ENCODE peak calls at places on chromosomes 16 and 17, in ten cellular contexts. E is psoas muscle, L is neural progenitor cell, P is stomach, Q is heart right ventricle, N is testis, W is hepatocyte, U is ascending aorta, X is neuronal stem cell, Y is tibial artery. S is an unnamed sample. For H3K4me1, the result is how much of the 10 kb centered on the place peaks cover.

GRCh38 chr17:36641877-36642845 is 40.8 kb downstream of the MRM1 start:
- DNase-seq in N (no peak), E (no peak), L (peak), P (no peak), Y (no peak), Q (no peak), U (no peak), X (no peak), W (peak), S (peak)

GRCh38 chr16:87803385-87803784 is 37.6 kb upstream of the KLHDC4 start:
- DNase-seq in X (no peak), N (no peak), U (no peak), Y (no peak), W (no peak), E (no peak), L (no peak), P (no peak), Q (no peak), S (no peak)

GRCh38 chr16:27195068-27195741 is 8.1 kb upstream of the KDM8 start:
- DNase-seq in Y (no peak), U (no peak), N (no peak), P (no peak), X (no peak), Q (no peak), E (no peak), W (no peak), L (no peak), S (no peak)

GRCh38 chr16:29147710-29148425 is 163.0 kb downstream of the LAT start:
- DNase-seq in U (no peak), Q (no peak), N (no peak), W (no peak), E (no peak), Y (no peak), X (no peak), P (no peak), L (no peak), S (no peak)

GRCh38 chr17:49471769-49472168 is 23.3 kb upstream of the NGFR start:
- DNase-seq in Y (no peak), W (no peak), U (no peak), E (no peak), P (no peak), X (no peak), Q (no peak), L (no peak), N (no peak), S (no peak)

GRCh38 chr17:79988163-79988971 is 47.3 kb downstream of the TBC1D16 start:
- DNase-seq in W (peak), L (no peak), U (no peak), N (no peak), P (peak), Q (no peak), E (no peak), Y (no peak), X (no peak), S (peak)

GRCh38 chr16:12236491-12237030 is 260.0 kb downstream of the SNX29 start:
- DNase-seq in U (no peak), N (no peak), W (no peak), L (no peak), Q (no peak), Y (no peak), X (no peak), P (no peak), E (no peak), S (no peak)

GRCh38 chr16:58339452-58339938 is 44.7 kb upstream of the PRSS54 start:
- DNase-seq in L (peak), E (no peak), Q (no peak), X (no peak), P (no peak), N (peak), U (no peak), W (no peak), Y (no peak), S (no peak)

GRCh38 chr17:9700754-9701476 is 55.6 kb downstream of the USP43 start:
- DNase-seq in X (no peak), N (no peak), Y (no peak), U (no peak), L (no peak), E (no peak), W (peak), Q (no peak), P (no peak), S (no peak)

GRCh38 chr17:31487063-31487647 is 95.7 kb downstream of the RAB11FIP4 start:
- DNase-seq in P (no peak), Y (no peak), W (no peak), U (no peak), E (no peak), Q (no peak), N (no peak), L (no peak), X (no peak), S (peak)

GRCh38 chr16:17544785-17545184 is 74.0 kb upstream of the XYLT1 start:
- DNase-seq in X (no peak), Y (no peak), P (no peak), U (no peak), L (peak), W (no peak), Q (no peak), N (peak), E (no peak), S (no peak)

GRCh38 chr16:10485698-10486382 is 94.6 kb downstream of the EMP2 start:
- DNase-seq in U (no peak), Y (no peak), E (no peak), X (no peak), L (no peak), Q (no peak), P (no peak), W (peak), N (no peak), S (no peak)

GRCh38 chr16:27685802-27686201 is 135.9 kb downstream of the KATNIP start:
- DNase-seq in L (no peak), W (no peak), U (no peak), X (no peak), Y (no peak), P (no peak), Q (no peak), N (no peak), E (no peak), S (peak)

GRCh38 chr16:8957509-8958157 is 6.1 kb downstream of the USP7 start:
- DNase-seq in Y (no peak), W (no peak), E (no peak), N (no peak), U (no peak), Q (no peak), P (no peak), L (no peak), X (no peak), S (no peak)

GRCh38 chr17:32771396-32771795 is 105.5 kb downstream of the MYO1D start:
- DNase-seq in Q (no peak), L (no peak), P (no peak), W (no peak), X (no peak), U (no peak), N (no peak), E (no peak), Y (no peak), S (no peak)

GRCh38 chr16:57741660-57742191 is 6.2 kb downstream of the KATNB1 start:
- DNase-seq in Q (no peak), X (no peak), U (no peak), P (no peak), L (no peak), W (no peak), E (no peak), N (no peak), Y (no peak), S (no peak)

GRCh38 chr17:82978765-82979349 is 100.6 kb upstream of the METRNL start:
- DNase-seq in X (no peak), Y (no peak), E (no peak), L (no peak), P (no peak), Q (no peak), N (peak), U (no peak), W (no peak), S (no peak)

GRCh38 chr17:49193513-49194296 is 16.7 kb downstream of the GNGT2 start:
- DNase-seq in Y (peak), X (peak), N (peak), Q (peak), W (peak), P (peak), U (no peak), L (peak), E (peak), S (peak)

GRCh38 chr17:55344514-55344997 is 77.1 kb downstream of the MMD start:
- DNase-seq in U (no peak), L (no peak), Y (no peak), Q (no peak), E (no peak), X (no peak), N (no peak), W (no peak), P (no peak), S (no peak)

DNA sequence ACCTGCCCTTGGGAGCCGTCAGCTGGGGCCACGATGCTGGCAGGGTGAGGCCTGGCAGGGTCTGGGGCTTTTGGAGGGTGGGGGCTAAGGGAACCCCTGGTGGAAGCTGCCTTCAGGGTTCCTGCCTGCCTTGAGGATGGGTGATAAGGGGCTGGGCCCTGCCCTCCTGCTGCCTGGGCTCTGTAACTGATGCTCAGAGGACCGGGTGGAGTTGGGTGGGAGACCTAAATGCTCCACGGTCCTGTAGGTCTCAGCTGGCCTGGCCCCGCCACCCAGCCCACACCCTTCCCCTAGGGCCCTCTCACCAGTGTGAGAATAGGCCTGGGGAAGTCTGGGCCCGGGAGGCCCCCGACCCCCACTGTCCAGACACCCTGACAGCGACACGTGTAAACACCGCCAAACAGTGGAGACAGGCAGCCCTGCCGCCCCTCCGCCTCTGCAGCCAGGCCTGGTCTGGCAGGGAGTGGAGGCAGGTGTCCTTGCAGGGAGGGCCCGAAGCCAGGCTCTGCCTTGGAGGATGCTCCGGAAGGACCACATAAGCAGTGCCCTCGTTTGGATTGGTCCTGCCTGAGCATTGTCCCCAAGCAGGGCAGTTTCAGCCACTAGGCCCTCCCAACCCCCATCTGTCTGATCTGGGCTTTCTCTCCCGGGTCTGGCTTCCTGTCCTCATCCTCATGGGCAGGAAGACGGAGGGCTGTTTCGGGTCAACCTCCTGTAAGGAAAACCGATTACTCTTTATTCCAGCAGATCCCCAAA is 6.5 kb upstream of the BAHCC1 start:
- DNase-seq in L (peak), W (no peak), N (no peak), P (no peak), U (no peak), E (peak), Q (peak), Y (no peak), X (no peak), S (peak)
- H3K4me3 ChIP-seq in L (no peak), W (no peak), N (no peak), P (no peak), U (no peak), E (peak), Q (no peak), Y (no peak), X (no peak), S (no peak)

GRCh38 chr16:3800477-3801270 is 79.8 kb downstream of the CREBBP start:
- DNase-seq in U (no peak), N (peak), Y (no peak), Q (no peak), L (no peak), P (no peak), W (no peak), X (no peak), E (no peak), S (no peak)

GRCh38 chr16:3797904-3798811 is 80.8 kb upstream of the TRAP1 start:
- DNase-seq in W (no peak), L (peak), X (no peak), U (no peak), N (no peak), Q (no peak), E (no peak), Y (no peak), P (no peak), S (no peak)

GRCh38 chr16:3800019-3800418 is 80.5 kb downstream of the CREBBP start:
- DNase-seq in P (no peak), Q (no peak), W (no peak), Y (no peak), U (no peak), X (no peak), E (no peak), L (no peak), N (no peak), S (no peak)

GRCh38 chr16:3798827-3799226 is 81.5 kb upstream of the TRAP1 start:
- DNase-seq in Q (no peak), Y (no peak), X (no peak), N (no peak), E (no peak), P (no peak), U (no peak), L (no peak), W (no peak), S (no peak)

DNA sequence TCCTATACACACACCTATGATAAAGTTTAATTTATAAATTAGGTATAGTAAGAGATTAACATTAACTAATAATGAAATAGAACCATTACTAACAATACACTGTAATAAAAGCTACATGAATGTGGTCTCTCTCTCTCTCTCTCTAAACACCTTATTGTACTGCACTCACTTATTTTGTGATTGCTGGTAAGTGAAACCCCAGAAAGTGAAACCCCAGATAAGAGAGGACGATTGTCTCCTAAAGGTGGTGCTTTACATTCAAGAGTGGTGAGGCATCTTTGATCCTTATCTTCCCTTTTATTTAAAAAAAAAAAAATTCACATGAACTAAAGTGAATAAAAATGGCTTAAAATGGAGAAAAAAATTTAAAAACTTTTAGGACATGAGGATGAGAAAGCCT is 80.1 kb upstream of the TRAP1 start:
- DNase-seq in X (no peak), Y (no peak), L (no peak), Q (no peak), E (no peak), P (no peak), U (no peak), N (no peak), W (no peak), S (no peak)
- H3K4me1 ChIP-seq in X (under half), Y (under half), L (under half), Q (under half), E (half or more), P (half or more), U (under half), N (under half), W (under half), S (under half)

GRCh38 chr16:1178295-1178910 is 25.5 kb downstream of the CACNA1H start:
- DNase-seq in E (no peak), Q (no peak), Y (no peak), X (no peak), L (no peak), N (no peak), U (no peak), P (no peak), W (no peak), S (no peak)

GRCh38 chr16:1183235-1183907 is 30.5 kb downstream of the CACNA1H start:
- DNase-seq in L (peak), W (peak), U (no peak), N (peak), X (no peak), P (no peak), Y (peak), E (peak), Q (peak), S (no peak)

GRCh38 chr16:1181715-1182671 is 29.1 kb downstream of the CACNA1H start:
- DNase-seq in N (peak), U (peak), L (peak), E (peak), Q (peak), W (peak), X (no peak), P (peak), Y (peak), S (peak)

GRCh38 chr16:1184156-1184868 is 31.4 kb downstream of the CACNA1H start:
- DNase-seq in U (no peak), W (no peak), E (no peak), L (no peak), X (no peak), P (no peak), Q (no peak), N (no peak), Y (peak), S (no peak)

GRCh38 chr16:1180772-1181714 is 28.1 kb downstream of the CACNA1H start:
- DNase-seq in W (no peak), X (no peak), Q (peak), U (peak), P (no peak), Y (peak), L (peak), N (peak), E (no peak), S (no peak)
- H3K4me3 ChIP-seq in W (no peak), X (no peak), Q (no peak), U (peak), P (no peak), Y (peak), L (no peak), N (no peak), E (no peak), S (no peak)

GRCh38 chr17:50918071-50918932 is 52.1 kb upstream of the TOB1 start:
- DNase-seq in L (no peak), W (no peak), X (no peak), U (no peak), N (no peak), E (no peak), Q (no peak), Y (no peak), P (peak), S (no peak)

GRCh38 chr17:50918933-50919296 is 52.8 kb upstream of the TOB1 start:
- DNase-seq in Q (no peak), X (no peak), L (no peak), N (no peak), E (no peak), Y (no peak), W (peak), U (no peak), P (peak), S (peak)

GRCh38 chr17:50916708-50917417 is 50.7 kb upstream of the TOB1 start:
- DNase-seq in L (no peak), P (no peak), Y (no peak), X (no peak), U (no peak), W (no peak), N (peak), E (no peak), Q (peak), S (no peak)

GRCh38 chr17:50916026-50916707 is 50.0 kb upstream of the TOB1 start:
- DNase-seq in W (no peak), U (no peak), N (no peak), L (no peak), Q (no peak), Y (no peak), X (no peak), E (no peak), P (no peak), S (no peak)

DNA sequence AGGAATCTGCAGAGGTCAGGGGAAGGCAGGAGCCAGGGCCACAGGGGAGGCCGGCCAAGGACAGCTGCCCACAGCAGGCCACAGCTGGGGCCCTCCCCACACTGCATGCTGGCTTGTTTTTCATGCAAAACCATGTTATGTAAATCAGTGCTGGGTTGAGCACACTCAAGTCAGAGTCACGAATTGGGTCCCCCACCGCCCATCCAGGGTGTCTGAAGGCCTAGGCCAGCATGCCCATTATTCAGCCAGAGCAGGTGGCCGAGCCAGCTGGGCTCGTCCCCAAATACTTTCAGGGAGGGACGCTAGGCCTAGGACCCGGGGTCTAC is 51.2 kb upstream of the TOB1 start:
- DNase-seq in Y (no peak), E (no peak), W (no peak), L (peak), N (no peak), X (no peak), Q (no peak), P (no peak), U (no peak), S (no peak)
- H3K4me1 ChIP-seq in Y (under half), E (under half), W (half or more), L (half or more), N (under half), X (under half), Q (under half), P (half or more), U (under half), S (half or more)